ENCODE peak calls at places on chromosome 21, in six cellular contexts. A is psoas muscle, Z is H1, D is ascending aorta, U is adrenal gland, C is heart left ventricle. X is an unnamed sample. For H3K36me3, the result is how much of the 10 kb centered on the place peaks cover.

GRCh38 chr21:31172328-31172727 is 134.1 kb upstream of the KRTAP19-8 start:
- DNase-seq in U (peak), A (no peak), Z (no peak), C (no peak), D (no peak), X (no peak)

GRCh38 chr21:42691901-42692559 is 38.6 kb downstream of the PDE9A start:
- DNase-seq in D (no peak), Z (no peak), U (no peak), A (no peak), C (no peak), X (no peak)

GRCh38 chr21:38804617-38805281 is 980 bp upstream of the ETS2 start:
- DNase-seq in U (peak), Z (peak), C (peak), D (no peak), A (peak), X (peak)

GRCh38 chr21:46567348-46567747 is 37.5 kb downstream of the S100B start:
- DNase-seq in C (no peak), U (no peak), Z (no peak), D (no peak), A (no peak), X (no peak)

GRCh38 chr21:17612565-17613241 is at the start of gene BTG3:
- DNase-seq in C (peak), Z (peak), D (no peak), U (peak), A (peak), X (peak)

GRCh38 chr21:22880573-22880972 is 1882.4 kb downstream of the NCAM2 start:
- DNase-seq in U (no peak), C (no peak), D (no peak), A (no peak), Z (no peak), X (no peak)

GRCh38 chr21:41769106-41769505 is 2.3 kb upstream of the RIPK4 start:
- DNase-seq in D (no peak), Z (no peak), C (no peak), U (no peak), A (no peak), X (no peak)

GRCh38 chr21:23900727-23901126 is 1706.6 kb downstream of the MRPL39 start:
- DNase-seq in C (no peak), A (no peak), D (no peak), U (no peak), Z (no peak), X (no peak)

GRCh38 chr21:17554619-17555472 is 42.0 kb downstream of the CXADR start:
- DNase-seq in Z (no peak), A (no peak), C (no peak), U (peak), D (no peak), X (no peak)

GRCh38 chr21:41780337-41781046 is 13.6 kb upstream of the RIPK4 start:
- DNase-seq in D (no peak), A (no peak), U (no peak), C (no peak), Z (no peak), X (no peak)

GRCh38 chr21:39688010-39688409 is 57.0 kb upstream of the IGSF5 start:
- DNase-seq in U (no peak), Z (no peak), D (no peak), C (no peak), A (no peak), X (no peak)

GRCh38 chr21:42164064-42164789 is 54.7 kb upstream of the ABCG1 start:
- DNase-seq in C (peak), Z (no peak), U (peak), D (no peak), A (peak), X (peak)

GRCh38 chr21:46078322-46078981 is 19.5 kb upstream of the COL6A2 start:
- DNase-seq in U (no peak), Z (no peak), D (no peak), A (no peak), C (peak), X (peak)

GRCh38 chr21:27017251-27017650 is 50.4 kb upstream of the ADAMTS5 start:
- DNase-seq in U (no peak), D (no peak), A (no peak), Z (no peak), C (no peak), X (no peak)

GRCh38 chr21:43300496-43301423 is 126.2 kb downstream of the SIK1 start:
- DNase-seq in A (peak), Z (no peak), D (no peak), U (peak), C (peak), X (no peak)

GRCh38 chr21:32088471-32088870 is 190.4 kb downstream of the MIS18A start:
- DNase-seq in A (no peak), D (no peak), Z (no peak), C (no peak), U (no peak), X (no peak)

GRCh38 chr21:28156590-28156989 is 836.1 kb downstream of the LTN1 start:
- DNase-seq in D (no peak), A (no peak), Z (no peak), C (no peak), U (no peak), X (no peak)

GRCh38 chr21:17668479-17668878 is 55.8 kb upstream of the BTG3 start:
- DNase-seq in U (no peak), D (no peak), Z (no peak), A (no peak), C (no peak), X (no peak)

GRCh38 chr21:40640427-40640826 is 206.5 kb downstream of the DSCAM start:
- DNase-seq in Z (no peak), U (no peak), C (no peak), D (no peak), A (no peak), X (no peak)

GRCh38 chr21:30615199-30615598 is 1.0 kb upstream of the KRTAP20-1 start:
- DNase-seq in Z (no peak), D (no peak), U (no peak), C (no peak), A (no peak), X (no peak)

GRCh38 chr21:41171210-41171609 is 3.2 kb downstream of the BACE2 start:
- DNase-seq in A (peak), C (peak), D (no peak), Z (no peak), U (no peak), X (peak)

GRCh38 chr21:29298348-29299045 is at the start of gene BACH1:
- DNase-seq in U (peak), D (peak), Z (peak), A (peak), C (peak), X (peak)
- TF ChIP-seq CTCF in U (peak), D (peak), Z (no peak), A (peak), C (peak), X (peak)

GRCh38 chr21:33433425-33434114 is 30.4 kb downstream of the IFNGR2 start:
- DNase-seq in D (no peak), C (peak), Z (no peak), U (peak), A (no peak), X (no peak)
- H3K36me3 ChIP-seq in D (half or more), C (half or more), Z (half or more), U (half or more), A (under half), X (under half)

GRCh38 chr21:44423941-44424607 is 31.2 kb upstream of the LRRC3 start:
- DNase-seq in C (no peak), U (no peak), D (no peak), Z (no peak), A (no peak), X (no peak)
- TF ChIP-seq CTCF in C (no peak), U (no peak), D (no peak), Z (no peak), A (no peak), X (no peak)

GRCh38 chr21:37514038-37514665 is 147.6 kb downstream of the DYRK1A start:
- DNase-seq in A (no peak), U (no peak), C (no peak), Z (no peak), D (no peak), X (no peak)
- H3K36me3 ChIP-seq in A (under half), U (under half), C (half or more), Z (under half), D (half or more), X (under half)

DNA sequence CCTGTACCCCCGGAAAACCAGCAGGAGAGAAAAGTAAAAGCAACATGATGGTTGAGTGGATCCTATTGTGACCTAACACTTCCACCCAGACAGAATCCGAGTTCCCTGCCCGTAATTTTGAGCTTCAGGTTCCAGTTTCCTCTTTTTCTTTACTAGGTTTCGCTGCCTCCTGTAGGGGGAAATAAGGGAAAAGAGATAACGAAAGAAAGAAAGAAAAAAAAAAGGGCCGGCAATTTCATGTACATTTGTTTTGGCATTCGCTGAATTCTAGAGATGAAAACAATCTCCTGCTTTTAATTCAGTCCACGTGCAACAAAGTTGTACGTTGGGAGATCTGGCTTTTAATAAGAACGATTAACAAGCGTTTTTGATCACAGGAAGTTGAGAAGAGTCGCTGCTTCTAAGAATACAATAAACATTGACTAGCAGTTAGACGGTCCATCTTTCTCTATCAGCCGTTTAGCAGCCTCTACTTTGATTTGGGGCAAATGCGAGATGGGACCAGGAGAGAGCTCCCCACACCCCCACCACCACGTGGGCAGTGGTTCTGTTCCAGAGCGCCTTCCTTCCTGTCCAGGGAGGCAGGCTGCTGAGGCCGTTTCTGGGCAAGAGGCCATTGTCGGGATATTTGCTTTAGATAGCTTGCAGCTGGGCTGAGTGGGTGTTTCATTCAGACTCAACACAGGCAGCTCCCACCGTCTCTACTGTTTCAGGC is 155.9 kb upstream of the RUNX1 start:
- DNase-seq in A (peak), C (peak), Z (no peak), D (no peak), U (peak), X (peak)
- TF ChIP-seq CTCF in A (no peak), C (no peak), Z (peak), D (no peak), U (peak), X (no peak)

GRCh38 chr21:44951186-44951915 is 11.5 kb downstream of the SLX9 start:
- DNase-seq in C (peak), D (no peak), U (no peak), Z (no peak), A (peak), X (no peak)
- H3K36me3 ChIP-seq in C (under half), D (under half), U (under half), Z (under half), A (under half), X (under half)

DNA sequence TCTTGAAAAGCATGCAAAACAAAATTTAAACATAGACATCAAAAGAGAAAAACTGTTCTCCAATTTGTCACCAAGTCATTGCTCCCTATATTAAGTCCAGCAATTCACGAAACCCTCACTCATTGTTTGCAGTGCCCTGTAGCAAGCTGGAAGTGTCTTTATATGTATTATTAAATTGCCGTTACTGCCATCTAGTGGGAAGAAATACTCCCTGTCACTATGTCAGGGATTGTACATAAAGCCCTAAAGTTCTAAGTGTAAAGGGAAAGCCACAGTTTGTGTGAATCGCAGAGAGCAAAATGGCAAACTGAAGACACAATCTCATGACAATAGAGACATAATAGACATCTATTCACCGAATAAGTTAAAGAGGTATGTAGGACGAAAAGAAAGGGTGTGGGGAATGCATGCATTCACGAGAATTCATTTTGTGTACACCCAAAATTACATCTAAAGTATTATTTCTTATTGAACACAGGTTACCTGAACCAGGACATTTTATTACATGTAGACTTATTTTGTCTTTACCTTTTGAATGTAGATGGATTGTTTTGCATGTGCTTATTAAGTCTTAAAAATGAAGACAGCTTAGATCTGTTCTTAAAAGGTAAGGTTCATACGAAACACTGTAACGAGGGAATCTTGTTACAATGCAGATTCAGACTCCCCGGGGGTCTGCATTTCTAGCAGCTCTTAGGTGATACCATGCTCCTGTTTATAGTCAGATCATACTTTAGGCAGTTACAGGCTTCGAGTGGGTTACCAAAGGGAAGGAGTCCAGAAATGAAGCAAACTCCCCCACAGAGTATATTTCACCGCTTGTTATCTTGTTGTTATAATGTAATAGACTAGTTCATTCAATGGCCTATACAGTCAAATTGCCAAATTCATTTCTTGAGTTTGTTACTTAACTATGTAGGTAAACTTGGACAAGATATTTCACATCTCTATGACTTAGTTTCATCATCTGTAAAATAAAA is 600.8 kb downstream of the USP25 start:
- DNase-seq in U (peak), A (no peak), D (no peak), Z (no peak), C (no peak), X (no peak)
- TF ChIP-seq CTCF in U (peak), A (peak), D (peak), Z (peak), C (peak), X (peak)

GRCh38 chr21:33261635-33262034 is 4.5 kb upstream of the IL10RB start:
- DNase-seq in U (peak), Z (no peak), A (no peak), D (no peak), C (no peak), X (no peak)
- H3K36me3 ChIP-seq in U (under half), Z (under half), A (under half), D (under half), C (half or more), X (under half)

GRCh38 chr21:25039461-25040380 is 567.6 kb downstream of the MRPL39 start:
- DNase-seq in U (peak), D (no peak), C (no peak), A (no peak), Z (no peak), X (no peak)
- TF ChIP-seq CTCF in U (peak), D (no peak), C (peak), A (no peak), Z (peak), X (no peak)

X was measured in lung.